ENCODE peak calls at places on chromosomes 5 and 9, in eight cellular contexts. G is stimulated activated naive CD8-positive, alpha-beta T cell treated with anti-CD3 and anti-CD28 coated beads, Interleukin-15, Interleukin-2, amounts not matched to agents 100 U/mL and 50 U/mL, for 24 hours; P is kidney; I is heart right ventricle; U is naive thymus-derived CD4-positive, alpha-beta T cell; H is A549; R is T-helper 1 cell; Y is sigmoid colon. D is an unnamed sample.

GRCh38 chr9:35906923-35907699 is 1.1 kb downstream of the HRCT1 start:
- DNase-seq in H (no peak), R (no peak), U (no peak), I (peak; percentile 67), P (peak; percentile 89), G (no peak), Y (peak; percentile 93), D (peak; percentile 48)

GRCh38 chr9:739362-739761 is 102.1 kb upstream of the DMRT1 start:
- DNase-seq in G (no peak), U (no peak), H (no peak), I (no peak), P (no peak), Y (no peak), R (no peak), D (no peak)

GRCh38 chr5:83265318-83265717 is 188.0 kb downstream of the XRCC4 start:
- DNase-seq in I (no peak), R (no peak), H (no peak), G (no peak), U (no peak), Y (no peak), P (no peak), D (no peak)

GRCh38 chr9:86667307-86667706 is 280.0 kb downstream of the GAS1 start:
- DNase-seq in H (no peak), I (no peak), Y (no peak), R (no peak), U (no peak), G (peak; percentile 6), P (no peak), D (no peak)

GRCh38 chr9:115030006-115030405 is 88.0 kb downstream of the TNC start:
- DNase-seq in H (no peak), I (no peak), Y (no peak), P (no peak), G (no peak), R (no peak), U (no peak), D (no peak)

GRCh38 chr9:114304416-114305188 is 18.3 kb upstream of the ORM1 start:
- DNase-seq in G (no peak), R (no peak), H (no peak), U (no peak), I (no peak), P (peak; percentile 27), Y (no peak), D (peak; percentile 6)

GRCh38 chr5:9774472-9775079 is 144.4 kb upstream of the TAS2R1 start:
- DNase-seq in G (no peak), I (no peak), H (no peak), R (no peak), P (no peak), Y (no peak), U (no peak), D (peak; percentile 77)

GRCh38 chr9:88713022-88713421 is 178.0 kb downstream of the NXNL2 start:
- DNase-seq in R (no peak), Y (no peak), H (no peak), I (no peak), G (no peak), U (no peak), P (no peak), D (no peak)

GRCh38 chr9:73023025-73023541 is 70.2 kb upstream of the ALDH1A1 start:
- DNase-seq in P (no peak), U (no peak), I (peak; percentile 21), Y (peak; percentile 75), G (peak; percentile 51), H (peak; percentile 42), R (peak; percentile 45), D (peak; percentile 33)

GRCh38 chr9:113625456-113625855 is 161.9 kb downstream of the RGS3 start:
- DNase-seq in P (no peak), H (no peak), U (no peak), I (no peak), G (no peak), R (no peak), Y (peak; percentile 57), D (no peak)

GRCh38 chr9:77843088-77843985 is 188.3 kb downstream of the GNAQ start:
- DNase-seq in R (no peak), Y (no peak), I (no peak), P (no peak), G (no peak), U (no peak), H (no peak), D (peak; percentile 30)

GRCh38 chr9:112249277-112249676 is 74.2 kb upstream of the SUSD1 start:
- DNase-seq in Y (no peak), H (peak; percentile 6), G (no peak), I (no peak), P (no peak), U (no peak), R (peak; percentile 18), D (no peak)

GRCh38 chr5:56981906-56982305 is 30.0 kb upstream of the MIER3 start:
- DNase-seq in G (no peak), R (no peak), H (no peak), U (no peak), I (no peak), P (no peak), Y (no peak), D (no peak)

GRCh38 chr5:68932830-68933434 is 160.9 kb upstream of the SLC30A5 start:
- DNase-seq in Y (no peak), R (peak; percentile 3), P (no peak), G (peak; percentile 6), H (no peak), I (no peak), U (no peak), D (peak; percentile 37)

GRCh38 chr9:133704711-133705181 is 33.4 kb downstream of the SARDH start:
- DNase-seq in G (no peak), U (no peak), Y (peak; percentile 56), H (no peak), P (peak; percentile 72), I (no peak), R (no peak), D (peak; percentile 51)

GRCh38 chr5:53871050-53871449 is 310.6 kb downstream of the NDUFS4 start:
- DNase-seq in H (no peak), I (no peak), G (no peak), Y (no peak), U (no peak), R (no peak), P (no peak), D (no peak)

GRCh38 chr5:164475339-164475977 is 970.0 kb downstream of the MAT2B start:
- DNase-seq in G (no peak), U (no peak), H (no peak), I (no peak), R (no peak), Y (no peak), P (no peak), D (peak; percentile 10)

GRCh38 chr5:128062172-128062746 is 21.3 kb upstream of the SLC12A2 start:
- DNase-seq in Y (no peak), H (no peak), P (no peak), R (no peak), G (no peak), I (no peak), U (no peak), D (no peak)